ENCODE peak calls at places on chromosomes 2 and 18, in seven cellular contexts. S, Z, W, U, N, A and G are unnamed samples.

GRCh38 chr18:35122586-35123224 is 81.5 kb downstream of the MAPRE2 start:
- DNase-seq in U (no peak), A (no peak), Z (no peak), S (no peak), W (no peak), N (no peak), G (no peak)

GRCh38 chr18:7755753-7756475 is 188.8 kb downstream of the PTPRM start:
- DNase-seq in S (no peak), W (no peak), U (no peak), Z (no peak), N (no peak), A (peak; percentile 20), G (no peak)

GRCh38 chr18:55415258-55415871 is 172.6 kb downstream of the TCF4 start:
- DNase-seq in U (peak; percentile 77), Z (no peak), W (peak; percentile 71), S (peak; percentile 90), N (peak; percentile 91), A (peak; percentile 91), G (peak; percentile 18)

GRCh38 chr2:98508690-98509054 is 64.0 kb downstream of the INPP4A start:
- DNase-seq in S (no peak), Z (no peak), N (no peak), A (no peak), W (peak; percentile 75), U (peak; percentile 50), G (no peak)

GRCh38 chr18:77057043-77057442 is 75.5 kb downstream of the MBP start:
- DNase-seq in S (no peak), A (no peak), Z (no peak), U (no peak), N (peak; percentile 59), W (no peak), G (no peak)

GRCh38 chr18:995641-996040 is 91.0 kb downstream of the ADCYAP1 start:
- DNase-seq in N (no peak), U (peak; percentile 66), A (no peak), Z (peak; percentile 34), S (no peak), W (peak; percentile 91), G (no peak)

GRCh38 chr18:7394041-7394440 is 163.2 kb downstream of the LRRC30 start:
- DNase-seq in U (no peak), S (no peak), A (no peak), N (no peak), Z (no peak), W (no peak), G (no peak)

GRCh38 chr18:10142496-10143160 is 228.8 kb downstream of the VAPA start:
- DNase-seq in S (peak; percentile 16), N (peak; percentile 45), A (peak; percentile 51), Z (no peak), U (no peak), W (peak; percentile 56), G (no peak)

GRCh38 chr2:54482725-54483124 is 26.6 kb downstream of the SPTBN1 start:
- DNase-seq in S (no peak), Z (peak; percentile 53), U (no peak), A (no peak), W (peak; percentile 88), N (peak; percentile 37), G (no peak)

GRCh38 chr2:168208652-168209051 is 38.7 kb downstream of the STK39 start:
- DNase-seq in U (no peak), S (no peak), A (no peak), Z (no peak), N (no peak), W (no peak), G (no peak)

GRCh38 chr2:60899230-60899891 is 18.0 kb downstream of the REL start:
- DNase-seq in N (no peak), Z (no peak), A (no peak), S (no peak), U (no peak), W (no peak), G (no peak)

GRCh38 chr2:120550274-120550673 is 185.4 kb upstream of the GLI2 start:
- DNase-seq in U (no peak), N (no peak), S (no peak), W (no peak), A (no peak), Z (no peak), G (no peak)

GRCh38 chr2:69629921-69630608 is 13.5 kb downstream of the AAK1 start:
- DNase-seq in U (no peak), S (peak; percentile 75), A (no peak), Z (no peak), W (no peak), N (no peak), G (no peak)

GRCh38 chr2:169089182-169089581 is 19.8 kb downstream of the DHRS9 start:
- DNase-seq in N (no peak), U (no peak), Z (no peak), W (no peak), S (no peak), A (no peak), G (no peak)

GRCh38 chr18:78914586-78914935 is 65.1 kb upstream of the SALL3 start:
- DNase-seq in Z (no peak), A (no peak), S (no peak), U (no peak), W (no peak), N (no peak), G (no peak)

GRCh38 chr2:197777823-197778407 is 7.2 kb downstream of the BOLL start:
- DNase-seq in U (peak; percentile 23), A (no peak), N (no peak), S (peak; percentile 1), W (peak; percentile 16), Z (no peak), G (no peak)

GRCh38 chr2:65658871-65659270 is 226.5 kb upstream of the SPRED2 start:
- DNase-seq in W (peak; percentile 80), N (no peak), U (no peak), S (no peak), A (no peak), Z (no peak), G (no peak)

GRCh38 chr2:437772-438393 is 150.0 kb upstream of the ALKAL2 start:
- DNase-seq in Z (no peak), S (peak; percentile 24), A (peak; percentile 71), U (no peak), N (no peak), W (no peak), G (no peak)

GRCh38 chr18:77765468-77765867 is 515.8 kb downstream of the GALR1 start:
- DNase-seq in W (no peak), A (peak; percentile 22), Z (no peak), N (no peak), S (peak; percentile 7), U (no peak), G (no peak)

GRCh38 chr2:20596193-20596972 is 54.5 kb downstream of the HS1BP3 start:
- DNase-seq in S (no peak), W (no peak), Z (no peak), A (peak; percentile 2), N (no peak), U (no peak), G (no peak)

GRCh38 chr2:146623771-146624170 is 1221.1 kb upstream of the ACVR2A start:
- DNase-seq in A (no peak), U (peak; percentile 57), Z (peak; percentile 34), S (no peak), N (no peak), W (peak; percentile 67), G (no peak)

GRCh38 chr2:240925576-240926515 is 19.7 kb downstream of the CROCC2 start:
- DNase-seq in A (peak; percentile 5), S (no peak), W (no peak), Z (no peak), U (no peak), N (peak; percentile 5), G (no peak)

GRCh38 chr2:158187908-158188307 is 86.2 kb downstream of the UPP2 start:
- DNase-seq in U (no peak), S (no peak), A (no peak), W (no peak), N (no peak), Z (no peak), G (no peak)

GRCh38 chr2:120204022-120204405 is 19.2 kb downstream of the TMEM185B start:
- DNase-seq in N (no peak), U (no peak), A (no peak), S (peak; percentile 16), Z (no peak), W (no peak), G (no peak)

GRCh38 chr18:3450358-3451107 is 561 bp downstream of the TGIF1 start:
- DNase-seq in Z (no peak), W (peak; percentile 61), U (peak; percentile 50), A (peak; percentile 75), S (peak; percentile 75), N (peak; percentile 74), G (no peak)

GRCh38 chr2:37985333-37985732 is 60.2 kb downstream of the RMDN2 start:
- DNase-seq in A (no peak), S (no peak), U (peak; percentile 46), W (peak; percentile 82), N (no peak), Z (no peak), G (no peak)
- TF ChIP-seq CTCF in A (no peak), S (no peak), U (no peak), W (no peak), N (no peak), Z (no peak), G (no peak)

GRCh38 chr2:231246171-231246842 is 47.9 kb downstream of the ARMC9 start:
- DNase-seq in S (no peak), U (no peak), Z (no peak), W (no peak), A (peak; percentile 19), N (no peak), G (no peak)
- TF ChIP-seq CTCF in S (no peak), U (no peak), Z (no peak), W (no peak), A (no peak), N (no peak), G (no peak)

GRCh38 chr2:55617160-55618024 is at the start of gene PPP4R3B:
- DNase-seq in S (peak; percentile 100), Z (peak; percentile 99), A (peak; percentile 99), U (peak; percentile 99), N (peak; percentile 100), W (peak; percentile 99), G (peak; percentile 90)
- TF ChIP-seq CTCF in S (peak; percentile 78), Z (peak; percentile 67), A (peak; percentile 43), U (peak; percentile 59), N (peak; percentile 10), W (no peak), G (peak; percentile 36)

DNA sequence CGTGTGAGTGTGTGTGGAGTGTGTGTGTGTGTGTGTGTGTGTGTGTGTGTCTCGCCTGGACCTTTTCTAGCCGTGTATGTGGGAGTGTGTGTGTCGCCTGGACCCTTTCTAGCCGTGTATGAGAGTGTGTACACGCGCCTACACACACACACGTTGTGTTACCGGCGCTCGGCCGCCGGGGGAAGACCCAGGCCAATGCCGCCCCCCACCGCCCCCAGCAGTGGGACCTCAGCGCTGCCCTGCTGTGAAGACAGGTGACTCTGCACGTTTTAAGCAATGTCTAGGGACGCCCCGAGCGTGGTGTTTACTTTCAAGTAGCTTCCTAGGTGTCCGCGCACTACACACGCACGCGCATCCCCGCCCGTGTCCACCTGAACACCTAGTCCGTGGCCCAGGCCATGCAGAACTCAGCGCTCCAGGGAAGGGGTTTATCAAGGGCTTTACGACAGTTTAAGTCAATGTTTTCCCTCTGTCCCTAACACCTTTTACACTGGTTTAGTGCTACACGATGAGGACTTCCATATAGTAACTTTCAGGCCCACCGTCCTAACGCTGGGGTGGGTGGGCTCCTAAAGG is 1.2 kb upstream of the BCL2 start:
- DNase-seq in S (peak; percentile 65), A (peak; percentile 54), W (peak; percentile 49), Z (no peak), U (no peak), N (peak; percentile 34), G (no peak)
- TF ChIP-seq CTCF in S (no peak), A (no peak), W (no peak), Z (no peak), U (no peak), N (no peak), G (peak; percentile 9)